ENCODE peak calls at places on chromosome 21, in five cellular contexts. H is nucleus accumbens; S is cerebellum; A is pancreas; W is activated naive CD4-positive, alpha-beta T cell treated with anti-CD3 and anti-CD28 coated beads, Interleukin-2, amount 10 ng/mL, durations not matched to agents 7 days and 5 days. Q is an unnamed sample.

GRCh38 chr21:43880111-43880985 is 15.3 kb downstream of the AGPAT3 start:
- DNase-seq in H (no peak), S (peak; percentile 54), A (peak; percentile 37), W (no peak), Q (no peak)

GRCh38 chr21:44934797-44935532 is 4.9 kb upstream of the SLX9 start:
- DNase-seq in H (no peak), S (no peak), A (no peak), W (no peak), Q (peak; percentile 47)

GRCh38 chr21:28419110-28419509 is 573.6 kb downstream of the LTN1 start:
- DNase-seq in H (no peak), S (no peak), A (no peak), W (no peak), Q (no peak)

GRCh38 chr21:34801519-34802132 is 132.8 kb downstream of the CLIC6 start:
- DNase-seq in H (no peak), S (no peak), A (no peak), W (peak; percentile 49), Q (no peak)

GRCh38 chr21:39012314-39013230 is 170.7 kb downstream of the PSMG1 start:
- DNase-seq in H (no peak), S (no peak), A (no peak), W (no peak), Q (no peak)

GRCh38 chr21:35171385-35171784 is 122.3 kb upstream of the RUNX1 start:
- DNase-seq in H (no peak), S (no peak), A (no peak), W (no peak), Q (no peak)

GRCh38 chr21:44962481-44962966 is 22.7 kb downstream of the SLX9 start:
- DNase-seq in H (no peak), S (no peak), A (no peak), W (no peak), Q (no peak)

GRCh38 chr21:44424608-44425306 is 30.6 kb upstream of the LRRC3 start:
- DNase-seq in H (no peak), S (no peak), A (no peak), W (peak; percentile 18), Q (no peak)

GRCh38 chr21:41419921-41420862 is 5.8 kb upstream of the MX1 start:
- DNase-seq in H (no peak), S (peak; percentile 37), A (peak; percentile 77), W (peak; percentile 72), Q (no peak)

GRCh38 chr21:15057290-15057689 is 7.5 kb downstream of the NRIP1 start:
- DNase-seq in H (no peak), S (no peak), A (no peak), W (peak; percentile 22), Q (no peak)